ENCODE peak calls at places on chromosomes 11 and 22, in four cellular contexts. J is stimulated activated CD8-positive, alpha-beta memory T cell treated with anti-CD3 and anti-CD28 coated beads, Interleukin-7, amount 100 ng/mL, for 1 hour; B is fibroblast of the aortic adventitia; C is tibial nerve. R is an unnamed sample.

GRCh38 chr22:31829505-31829904 is 75.7 kb downstream of the DEPDC5 start:
- DNase-seq in B (peak), J (no peak), C (no peak), R (no peak)

GRCh38 chr22:32644252-32645100 is 157.0 kb upstream of the TIMP3 start:
- DNase-seq in J (no peak), C (peak), B (peak), R (no peak)

GRCh38 chr22:41512421-41513194 is 31.7 kb downstream of the POLR3H start:
- DNase-seq in J (no peak), B (peak), C (no peak), R (no peak)

GRCh38 chr11:122733301-122733686 is 77.8 kb downstream of the UBASH3B start:
- DNase-seq in C (peak), J (no peak), B (peak), R (no peak)

GRCh38 chr11:1139441-1140066 is 18.2 kb upstream of the MUC5AC start:
- DNase-seq in J (no peak), B (no peak), C (no peak), R (no peak)

GRCh38 chr11:118705111-118705741 is 25.8 kb upstream of the TREH start:
- DNase-seq in J (no peak), B (no peak), C (no peak), R (no peak)

GRCh38 chr11:116579857-116580727 is 192.7 kb downstream of the BUD13 start:
- DNase-seq in J (no peak), C (no peak), B (no peak), R (no peak)

GRCh38 chr11:64351136-64351631 is 7.8 kb upstream of the RPS6KA4 start:
- DNase-seq in J (no peak), B (no peak), C (no peak), R (no peak)

GRCh38 chr11:34274712-34275398 is 83.0 kb downstream of the ABTB2 start:
- DNase-seq in C (peak), J (no peak), B (peak), R (no peak)

GRCh38 chr11:61635304-61635703 is 44.9 kb upstream of the DAGLA start:
- DNase-seq in B (no peak), C (no peak), J (no peak), R (no peak)

GRCh38 chr11:78560066-78560597 is 14.5 kb downstream of the NARS2 start:
- DNase-seq in B (no peak), C (no peak), J (no peak), R (no peak)

GRCh38 chr11:55942785-55943392 is 6.7 kb upstream of the OR5I1 start:
- DNase-seq in B (peak), C (no peak), J (no peak), R (no peak)

GRCh38 chr11:3088806-3089205 is 31.6 kb upstream of the CARS1 start:
- DNase-seq in B (no peak), C (no peak), J (no peak), R (no peak)

GRCh38 chr11:3345736-3346135 is 33.2 kb downstream of the ZNF195 start:
- DNase-seq in C (no peak), J (no peak), B (no peak), R (no peak)

GRCh38 chr11:114366331-114367243 is 33.7 kb downstream of the C11orf71 start:
- DNase-seq in C (no peak), B (peak), J (no peak), R (no peak)

GRCh38 chr11:2507212-2507901 is 62.5 kb downstream of the KCNQ1 start:
- DNase-seq in B (no peak), J (no peak), C (peak), R (no peak)

GRCh38 chr11:7538023-7538422 is 24.2 kb downstream of the PPFIBP2 start:
- DNase-seq in C (peak), B (peak), J (no peak), R (no peak)

GRCh38 chr22:25898707-25899365 is 156.8 kb downstream of the MYO18B start:
- DNase-seq in J (no peak), C (no peak), B (no peak), R (no peak)

GRCh38 chr11:118058311-118059230 is 18.3 kb upstream of the TMPRSS4 start:
- DNase-seq in B (no peak), C (no peak), J (no peak), R (no peak)

GRCh38 chr11:1553808-1554594 is 18.1 kb downstream of the DUSP8 start:
- DNase-seq in B (no peak), C (no peak), J (no peak), R (no peak)

GRCh38 chr11:122198291-122198983 is 82.4 kb upstream of the BLID start:
- DNase-seq in C (no peak), B (peak), J (no peak), R (no peak)